ENCODE peak calls at places on chromosomes 4 and X, in four cellular contexts. One of them, this sample, is unnamed.

GRCh38 chr4:87426865-87427517 is 4.6 kb downstream of the NUDT9 start:
- DNase-seq in adrenal gland: no peak
- DNase-seq in fibroblast of villous mesenchyme: no peak
- DNase-seq in fibroblast of lung: no peak
- DNase-seq in this sample: no peak

GRCh38 chr4:74397748-74398426 is 32.9 kb downstream of the EREG start:
- DNase-seq in adrenal gland: no peak
- DNase-seq in fibroblast of villous mesenchyme: peak
- DNase-seq in fibroblast of lung: no peak
- DNase-seq in this sample: no peak

GRCh38 chrX:133677123-133678063 is 262.1 kb upstream of the GPC4 start:
- DNase-seq in adrenal gland: no peak
- DNase-seq in fibroblast of villous mesenchyme: no peak
- DNase-seq in fibroblast of lung: no peak
- DNase-seq in this sample: no peak

GRCh38 chrX:151153086-151153485 is 23.3 kb upstream of the GPR50 start:
- DNase-seq in adrenal gland: no peak
- DNase-seq in fibroblast of villous mesenchyme: peak
- DNase-seq in fibroblast of lung: peak
- DNase-seq in this sample: no peak

GRCh38 chr4:109434007-109434792 is 585 bp downstream of the SEC24B start:
- DNase-seq in adrenal gland: peak
- DNase-seq in fibroblast of villous mesenchyme: peak
- DNase-seq in fibroblast of lung: peak
- DNase-seq in this sample: peak

GRCh38 chrX:151419748-151420147 is 22.7 kb downstream of the VMA21 start:
- DNase-seq in adrenal gland: no peak
- DNase-seq in fibroblast of villous mesenchyme: no peak
- DNase-seq in fibroblast of lung: peak
- DNase-seq in this sample: no peak

GRCh38 chr4:53695540-53696463 is 104.5 kb upstream of the LNX1 start:
- DNase-seq in adrenal gland: no peak
- DNase-seq in fibroblast of villous mesenchyme: no peak
- DNase-seq in fibroblast of lung: no peak
- DNase-seq in this sample: no peak

GRCh38 chr4:111136438-111136837 is 513.6 kb upstream of the PITX2 start:
- DNase-seq in adrenal gland: no peak
- DNase-seq in fibroblast of villous mesenchyme: peak
- DNase-seq in fibroblast of lung: peak
- DNase-seq in this sample: no peak

GRCh38 chr4:103887191-103887590 is 167.4 kb upstream of the TACR3 start:
- DNase-seq in adrenal gland: no peak
- DNase-seq in fibroblast of villous mesenchyme: no peak
- DNase-seq in fibroblast of lung: peak
- DNase-seq in this sample: no peak

DNA sequence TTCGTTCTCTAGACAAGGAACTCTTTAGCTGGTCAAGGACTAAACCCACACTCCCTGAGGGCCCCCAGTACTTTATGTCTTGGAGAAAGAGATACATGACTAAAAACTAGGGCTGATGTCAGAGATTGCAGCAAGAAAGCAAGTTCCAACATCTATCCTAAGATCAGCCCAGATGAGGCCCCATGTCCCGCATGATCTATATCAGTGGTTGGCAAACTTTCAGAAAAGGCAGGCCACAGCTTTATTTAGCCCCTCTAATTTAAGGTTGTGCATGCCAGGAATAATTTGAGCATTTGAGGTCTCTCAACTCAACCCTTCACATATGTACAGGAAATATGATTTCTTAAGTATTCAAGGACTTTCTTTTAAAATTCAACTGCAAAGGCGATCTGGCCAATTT is 44.1 kb upstream of the FRMD7 start:
- DNase-seq in adrenal gland: no peak
- DNase-seq in fibroblast of villous mesenchyme: no peak
- DNase-seq in fibroblast of lung: no peak
- DNase-seq in this sample: no peak
- TF ChIP-seq CTCF in adrenal gland: no peak
- TF ChIP-seq CTCF in fibroblast of villous mesenchyme: no peak
- TF ChIP-seq CTCF in fibroblast of lung: no peak
- TF ChIP-seq CTCF in this sample: no peak

GRCh38 chr4:151530783-151531182 is 121.8 kb downstream of the FHIP1A start:
- DNase-seq in adrenal gland: no peak
- DNase-seq in fibroblast of villous mesenchyme: peak
- DNase-seq in fibroblast of lung: no peak
- DNase-seq in this sample: no peak
- TF ChIP-seq CTCF in adrenal gland: no peak
- TF ChIP-seq CTCF in fibroblast of villous mesenchyme: peak
- TF ChIP-seq CTCF in fibroblast of lung: no peak
- TF ChIP-seq CTCF in this sample: no peak

GRCh38 chr4:19791422-19792113 is 460.1 kb upstream of the SLIT2 start:
- DNase-seq in adrenal gland: no peak
- DNase-seq in fibroblast of villous mesenchyme: peak
- DNase-seq in fibroblast of lung: no peak
- DNase-seq in this sample: no peak
- TF ChIP-seq CTCF in adrenal gland: peak
- TF ChIP-seq CTCF in fibroblast of villous mesenchyme: peak
- TF ChIP-seq CTCF in fibroblast of lung: no peak
- TF ChIP-seq CTCF in this sample: no peak

GRCh38 chrX:38332505-38332904 is 5.2 kb upstream of the RPGR start:
- DNase-seq in adrenal gland: no peak
- DNase-seq in fibroblast of villous mesenchyme: no peak
- DNase-seq in fibroblast of lung: no peak
- DNase-seq in this sample: no peak

GRCh38 chrX:38327775-38328081 is 419 bp upstream of the RPGR start:
- DNase-seq in adrenal gland: no peak
- DNase-seq in fibroblast of villous mesenchyme: no peak
- DNase-seq in fibroblast of lung: no peak
- DNase-seq in this sample: no peak

GRCh38 chrX:38326086-38326485 is 1.2 kb downstream of the RPGR start:
- DNase-seq in adrenal gland: no peak
- DNase-seq in fibroblast of villous mesenchyme: no peak
- DNase-seq in fibroblast of lung: no peak
- DNase-seq in this sample: no peak

GRCh38 chrX:38327007-38327774 is at the start of gene RPGR:
- DNase-seq in adrenal gland: peak
- DNase-seq in fibroblast of villous mesenchyme: peak
- DNase-seq in fibroblast of lung: peak
- DNase-seq in this sample: peak
- TF ChIP-seq CTCF in adrenal gland: peak
- TF ChIP-seq CTCF in fibroblast of villous mesenchyme: peak
- TF ChIP-seq CTCF in fibroblast of lung: peak
- TF ChIP-seq CTCF in this sample: peak

GRCh38 chr4:4851906-4852305 is 7.6 kb upstream of the MSX1 start:
- DNase-seq in adrenal gland: no peak
- DNase-seq in fibroblast of villous mesenchyme: no peak
- DNase-seq in fibroblast of lung: no peak
- DNase-seq in this sample: no peak

GRCh38 chr4:4853921-4854648 is 5.4 kb upstream of the MSX1 start:
- DNase-seq in adrenal gland: no peak
- DNase-seq in fibroblast of villous mesenchyme: no peak
- DNase-seq in fibroblast of lung: no peak
- DNase-seq in this sample: no peak

GRCh38 chr4:4853371-4853823 is 6.1 kb upstream of the MSX1 start:
- DNase-seq in adrenal gland: no peak
- DNase-seq in fibroblast of villous mesenchyme: no peak
- DNase-seq in fibroblast of lung: no peak
- DNase-seq in this sample: no peak

GRCh38 chr4:4851081-4851480 is 8.4 kb upstream of the MSX1 start:
- DNase-seq in adrenal gland: no peak
- DNase-seq in fibroblast of villous mesenchyme: no peak
- DNase-seq in fibroblast of lung: no peak
- DNase-seq in this sample: no peak

GRCh38 chr4:4852591-4853362 is 6.7 kb upstream of the MSX1 start:
- DNase-seq in adrenal gland: peak
- DNase-seq in fibroblast of villous mesenchyme: peak
- DNase-seq in fibroblast of lung: peak
- DNase-seq in this sample: no peak
- TF ChIP-seq CTCF in adrenal gland: no peak
- TF ChIP-seq CTCF in fibroblast of villous mesenchyme: peak
- TF ChIP-seq CTCF in fibroblast of lung: peak
- TF ChIP-seq CTCF in this sample: peak